ENCODE peak calls at places on chromosome 20, in four cellular contexts. One of them, this sample, is unnamed.

GRCh38 chr20:58457083-58457680 is 58.0 kb downstream of the APCDD1L start:
- DNase-seq in WTC11: no peak
- DNase-seq in K562: no peak
- DNase-seq in HepG2: no peak
- DNase-seq in this sample: no peak

GRCh38 chr20:54043044-54043967 is 27.1 kb downstream of the BCAS1 start:
- DNase-seq in WTC11: no peak
- DNase-seq in K562: no peak
- DNase-seq in HepG2: no peak
- DNase-seq in this sample: no peak

GRCh38 chr20:20034486-20034885 is 17.3 kb downstream of the NAA20 start:
- DNase-seq in WTC11: no peak
- DNase-seq in K562: no peak
- DNase-seq in HepG2: no peak
- DNase-seq in this sample: no peak

GRCh38 chr20:63082308-63082938 is 75.7 kb upstream of the BHLHE23 start:
- DNase-seq in WTC11: peak
- DNase-seq in K562: peak
- DNase-seq in HepG2: peak
- DNase-seq in this sample: no peak

GRCh38 chr20:18506744-18507143 is 996 bp upstream of the SEC23B start:
- DNase-seq in WTC11: no peak
- DNase-seq in K562: no peak
- DNase-seq in HepG2: no peak
- DNase-seq in this sample: no peak

GRCh38 chr20:22410556-22411130 is 173.7 kb downstream of the FOXA2 start:
- DNase-seq in WTC11: no peak
- DNase-seq in K562: no peak
- DNase-seq in HepG2: peak
- DNase-seq in this sample: no peak

GRCh38 chr20:5033566-5033965 is 32.3 kb upstream of the SLC23A2 start:
- DNase-seq in WTC11: no peak
- DNase-seq in K562: no peak
- DNase-seq in HepG2: peak
- DNase-seq in this sample: no peak

GRCh38 chr20:52049001-52049731 is 142.4 kb downstream of the ZFP64 start:
- DNase-seq in WTC11: peak
- DNase-seq in K562: no peak
- DNase-seq in HepG2: no peak
- DNase-seq in this sample: no peak

GRCh38 chr20:45053441-45054351 is 47.2 kb downstream of the KCNS1 start:
- DNase-seq in WTC11: no peak
- DNase-seq in K562: no peak
- DNase-seq in HepG2: no peak
- DNase-seq in this sample: no peak

DNA sequence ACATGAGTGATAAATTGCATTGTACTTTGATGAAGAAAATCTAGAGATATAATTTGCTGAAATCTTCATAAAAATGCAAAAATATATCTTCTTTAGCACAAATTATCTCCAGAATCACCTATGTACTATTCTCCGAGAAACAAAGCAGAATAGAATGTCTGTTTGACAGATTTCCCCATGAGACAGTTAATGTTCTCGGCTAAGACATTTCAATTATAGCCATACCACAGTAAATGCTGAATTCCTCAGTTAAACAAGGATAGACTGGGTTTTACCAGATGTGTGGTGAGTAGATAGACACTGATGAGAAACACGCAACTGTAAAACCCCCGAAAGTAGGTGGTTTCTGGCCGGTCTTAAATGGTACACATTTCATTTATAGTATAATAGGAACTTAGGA is 69.8 kb downstream of the SNAP25 start:
- DNase-seq in WTC11: no peak
- DNase-seq in K562: no peak
- DNase-seq in HepG2: no peak
- DNase-seq in this sample: no peak
- TF ChIP-seq ETV6 in WTC11: no peak
- TF ChIP-seq ETV6 in K562: no peak
- TF ChIP-seq ETV6 in HepG2: no peak
- TF ChIP-seq ETV6 in this sample: no peak

DNA sequence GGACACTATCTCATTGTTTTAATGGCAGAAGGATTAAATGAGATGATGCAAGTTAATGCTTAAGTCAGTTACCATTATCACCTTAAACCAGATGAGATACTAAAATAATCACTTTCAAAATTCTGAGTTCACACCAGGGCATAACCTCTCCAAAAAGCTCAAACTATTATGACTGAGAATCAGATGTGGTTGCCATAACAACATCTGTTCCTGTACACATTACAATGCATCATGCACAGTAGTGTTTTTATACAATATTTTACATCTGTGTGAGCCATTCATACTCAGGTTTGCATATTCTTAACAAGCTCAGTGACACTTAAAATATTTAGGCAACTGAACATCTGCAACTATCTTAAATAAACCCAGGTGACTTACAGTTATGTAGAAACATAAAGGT is 10.2 kb downstream of the ADNP start:
- DNase-seq in WTC11: no peak
- DNase-seq in K562: no peak
- DNase-seq in HepG2: no peak
- DNase-seq in this sample: no peak
- TF ChIP-seq ETV6 in WTC11: no peak
- TF ChIP-seq ETV6 in K562: no peak
- TF ChIP-seq ETV6 in HepG2: no peak
- TF ChIP-seq ETV6 in this sample: no peak

GRCh38 chr20:43579861-43580793 is 10.6 kb upstream of the IFT52 start:
- DNase-seq in WTC11: no peak
- DNase-seq in K562: peak
- DNase-seq in HepG2: no peak
- DNase-seq in this sample: no peak
- TF ChIP-seq ETV6 in WTC11: no peak
- TF ChIP-seq ETV6 in K562: no peak
- TF ChIP-seq ETV6 in HepG2: no peak
- TF ChIP-seq ETV6 in this sample: no peak

GRCh38 chr20:48656661-48657211 is 171.1 kb downstream of the PREX1 start:
- DNase-seq in WTC11: peak
- DNase-seq in K562: peak
- DNase-seq in HepG2: peak
- DNase-seq in this sample: no peak

GRCh38 chr20:48656120-48656519 is 171.7 kb downstream of the PREX1 start:
- DNase-seq in WTC11: no peak
- DNase-seq in K562: no peak
- DNase-seq in HepG2: no peak
- DNase-seq in this sample: no peak

GRCh38 chr20:48658198-48658476 is 169.7 kb downstream of the PREX1 start:
- DNase-seq in WTC11: no peak
- DNase-seq in K562: no peak
- DNase-seq in HepG2: no peak
- DNase-seq in this sample: no peak

GRCh38 chr20:48658505-48658904 is 169.3 kb downstream of the PREX1 start:
- DNase-seq in WTC11: no peak
- DNase-seq in K562: no peak
- DNase-seq in HepG2: no peak
- DNase-seq in this sample: no peak

GRCh38 chr20:48657426-48658197 is 170.2 kb downstream of the PREX1 start:
- DNase-seq in WTC11: peak
- DNase-seq in K562: peak
- DNase-seq in HepG2: peak
- DNase-seq in this sample: peak
- TF ChIP-seq ETV6 in WTC11: no peak
- TF ChIP-seq ETV6 in K562: no peak
- TF ChIP-seq ETV6 in HepG2: no peak
- TF ChIP-seq ETV6 in this sample: no peak

DNA sequence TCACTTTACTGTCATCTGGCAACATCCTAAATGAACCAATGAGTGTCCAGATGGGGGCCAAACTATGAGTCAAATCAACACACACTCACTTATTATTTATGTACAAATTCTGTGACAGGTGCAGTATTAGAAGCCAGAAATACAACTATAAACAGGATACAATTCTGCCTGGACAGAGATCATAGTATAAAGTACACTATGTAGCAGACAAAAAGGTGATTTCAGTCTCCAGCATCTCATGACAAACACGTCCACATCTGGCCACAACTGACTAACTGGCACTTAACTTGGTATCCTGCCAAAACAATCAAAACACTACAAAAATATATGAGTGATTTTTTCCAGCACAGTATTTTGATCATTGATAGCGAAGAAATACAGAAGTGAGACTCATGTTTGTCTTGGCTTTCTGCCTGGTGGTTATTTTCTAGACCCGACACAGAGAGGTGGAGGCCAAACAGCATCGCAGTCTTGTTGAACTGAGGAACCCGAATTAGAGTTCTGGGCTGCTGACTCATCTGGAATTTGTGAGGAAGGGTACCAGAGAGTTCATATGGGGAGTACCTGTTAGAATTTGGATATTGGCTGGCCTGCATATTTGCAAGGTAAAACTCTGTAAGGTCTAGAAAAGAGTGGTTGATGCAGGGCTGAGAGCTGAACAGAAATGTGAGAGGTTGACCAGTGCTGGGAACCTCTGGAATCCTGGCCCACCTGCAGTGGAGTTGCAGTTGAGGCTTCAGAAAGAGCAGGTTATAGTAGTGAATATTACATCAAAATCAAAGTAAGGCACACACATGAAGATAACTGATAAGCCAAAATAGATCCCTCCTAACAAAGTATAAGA is 475.2 kb downstream of the PTPRT start:
- DNase-seq in WTC11: no peak
- DNase-seq in K562: no peak
- DNase-seq in HepG2: no peak
- DNase-seq in this sample: no peak
- TF ChIP-seq ETV6 in WTC11: no peak
- TF ChIP-seq ETV6 in K562: no peak
- TF ChIP-seq ETV6 in HepG2: no peak
- TF ChIP-seq ETV6 in this sample: no peak

GRCh38 chr20:57209413-57209812 is 57.0 kb downstream of the BMP7 start:
- DNase-seq in WTC11: no peak
- DNase-seq in K562: no peak
- DNase-seq in HepG2: no peak
- DNase-seq in this sample: no peak

GRCh38 chr20:57210054-57210910 is 56.2 kb downstream of the BMP7 start:
- DNase-seq in WTC11: no peak
- DNase-seq in K562: no peak
- DNase-seq in HepG2: peak
- DNase-seq in this sample: no peak

GRCh38 chr20:57205625-57206219 is 60.7 kb downstream of the BMP7 start:
- DNase-seq in WTC11: no peak
- DNase-seq in K562: no peak
- DNase-seq in HepG2: no peak
- DNase-seq in this sample: no peak

GRCh38 chr20:57207251-57207650 is 59.2 kb downstream of the BMP7 start:
- DNase-seq in WTC11: no peak
- DNase-seq in K562: no peak
- DNase-seq in HepG2: no peak
- DNase-seq in this sample: no peak

GRCh38 chr20:57208198-57208597 is 58.2 kb downstream of the BMP7 start:
- DNase-seq in WTC11: no peak
- DNase-seq in K562: no peak
- DNase-seq in HepG2: no peak
- DNase-seq in this sample: no peak
- TF ChIP-seq ETV6 in WTC11: no peak
- TF ChIP-seq ETV6 in K562: no peak
- TF ChIP-seq ETV6 in HepG2: no peak
- TF ChIP-seq ETV6 in this sample: no peak